ENCODE peak calls at places on chromosomes 2 and 18, in ten cellular contexts. One of them, this sample, is unnamed.

GRCh38 chr2:8118940-8119781 is 562.7 kb upstream of the ID2 start:
- DNase-seq in HT1080: no peak
- DNase-seq in CD8-positive, alpha-beta memory T cell: no peak
- DNase-seq in NCI-H1092: no peak
- DNase-seq in tibial artery: no peak
- DNase-seq in KBM-7: no peak
- DNase-seq in AG08395: no peak
- DNase-seq in iris pigment epithelial cell: no peak
- DNase-seq in frontal cortex: no peak
- DNase-seq in NCI-H774: no peak
- DNase-seq in this sample: no peak

GRCh38 chr2:239260546-239261327 is 140.1 kb downstream of the HDAC4 start:
- DNase-seq in NCI-H1092: no peak
- DNase-seq in NCI-H774: no peak
- DNase-seq in CD8-positive, alpha-beta memory T cell: no peak
- DNase-seq in KBM-7: no peak
- DNase-seq in iris pigment epithelial cell: no peak
- DNase-seq in AG08395: no peak
- DNase-seq in HT1080: no peak
- DNase-seq in frontal cortex: no peak
- DNase-seq in tibial artery: no peak
- DNase-seq in this sample: no peak

GRCh38 chr18:7205346-7205745 is 25.5 kb upstream of the LRRC30 start:
- DNase-seq in iris pigment epithelial cell: peak; percentile 63
- DNase-seq in HT1080: no peak
- DNase-seq in tibial artery: no peak
- DNase-seq in NCI-H1092: no peak
- DNase-seq in frontal cortex: no peak
- DNase-seq in NCI-H774: no peak
- DNase-seq in KBM-7: no peak
- DNase-seq in CD8-positive, alpha-beta memory T cell: no peak
- DNase-seq in AG08395: no peak
- DNase-seq in this sample: no peak

GRCh38 chr18:22695674-22696073 is 237.5 kb upstream of the RBBP8 start:
- DNase-seq in AG08395: no peak
- DNase-seq in tibial artery: no peak
- DNase-seq in KBM-7: no peak
- DNase-seq in NCI-H1092: no peak
- DNase-seq in NCI-H774: no peak
- DNase-seq in CD8-positive, alpha-beta memory T cell: no peak
- DNase-seq in iris pigment epithelial cell: no peak
- DNase-seq in frontal cortex: no peak
- DNase-seq in HT1080: no peak
- DNase-seq in this sample: no peak

GRCh38 chr2:88110830-88111229 is 17.0 kb downstream of the FABP1 start:
- DNase-seq in iris pigment epithelial cell: no peak
- DNase-seq in AG08395: no peak
- DNase-seq in NCI-H1092: no peak
- DNase-seq in tibial artery: no peak
- DNase-seq in HT1080: no peak
- DNase-seq in CD8-positive, alpha-beta memory T cell: no peak
- DNase-seq in KBM-7: no peak
- DNase-seq in NCI-H774: no peak
- DNase-seq in frontal cortex: no peak
- DNase-seq in this sample: no peak

GRCh38 chr2:160977376-160977775 is 182.9 kb upstream of the TANK start:
- DNase-seq in HT1080: no peak
- DNase-seq in KBM-7: no peak
- DNase-seq in NCI-H1092: no peak
- DNase-seq in CD8-positive, alpha-beta memory T cell: no peak
- DNase-seq in iris pigment epithelial cell: no peak
- DNase-seq in tibial artery: no peak
- DNase-seq in AG08395: no peak
- DNase-seq in NCI-H774: no peak
- DNase-seq in frontal cortex: no peak
- DNase-seq in this sample: no peak

GRCh38 chr2:11750917-11751316 is 4.5 kb downstream of the LPIN1 start:
- DNase-seq in NCI-H1092: no peak
- DNase-seq in CD8-positive, alpha-beta memory T cell: peak; percentile 12
- DNase-seq in tibial artery: no peak
- DNase-seq in AG08395: no peak
- DNase-seq in HT1080: no peak
- DNase-seq in NCI-H774: no peak
- DNase-seq in KBM-7: no peak
- DNase-seq in frontal cortex: no peak
- DNase-seq in iris pigment epithelial cell: peak; percentile 39
- DNase-seq in this sample: no peak

GRCh38 chr2:145412155-145412554 is 892.2 kb upstream of the ZEB2 start:
- DNase-seq in CD8-positive, alpha-beta memory T cell: no peak
- DNase-seq in KBM-7: no peak
- DNase-seq in AG08395: no peak
- DNase-seq in tibial artery: no peak
- DNase-seq in iris pigment epithelial cell: no peak
- DNase-seq in HT1080: no peak
- DNase-seq in NCI-H1092: no peak
- DNase-seq in frontal cortex: no peak
- DNase-seq in NCI-H774: no peak
- DNase-seq in this sample: no peak

GRCh38 chr18:77858331-77858730 is 608.7 kb downstream of the GALR1 start:
- DNase-seq in NCI-H1092: peak; percentile 95
- DNase-seq in NCI-H774: peak; percentile 39
- DNase-seq in AG08395: no peak
- DNase-seq in KBM-7: no peak
- DNase-seq in iris pigment epithelial cell: no peak
- DNase-seq in frontal cortex: no peak
- DNase-seq in HT1080: no peak
- DNase-seq in tibial artery: no peak
- DNase-seq in CD8-positive, alpha-beta memory T cell: no peak
- DNase-seq in this sample: no peak

GRCh38 chr2:3459185-3460015 is 59.9 kb downstream of the ADI1 start:
- DNase-seq in AG08395: no peak
- DNase-seq in frontal cortex: no peak
- DNase-seq in NCI-H774: no peak
- DNase-seq in HT1080: no peak
- DNase-seq in CD8-positive, alpha-beta memory T cell: no peak
- DNase-seq in tibial artery: no peak
- DNase-seq in iris pigment epithelial cell: no peak
- DNase-seq in NCI-H1092: no peak
- DNase-seq in KBM-7: no peak
- DNase-seq in this sample: no peak